ENCODE peak calls at places on chromosomes 12 and 14, in five cellular contexts. H, U, S, Y and I are unnamed samples.

GRCh38 chr12:75722714-75723200 is 211.3 kb upstream of the KRR1 start:
- DNase-seq in Y (peak), S (peak), U (peak), H (peak), I (peak)

GRCh38 chr12:75884465-75884985 is 147.1 kb downstream of the PHLDA1 start:
- DNase-seq in H (no peak), S (no peak), U (no peak), Y (no peak), I (no peak)

GRCh38 chr14:61145903-61146411 is 135.2 kb downstream of the TMEM30B start:
- DNase-seq in Y (no peak), S (no peak), U (no peak), H (peak), I (peak)

GRCh38 chr12:132518354-132518992 is 28.5 kb downstream of the FBRSL1 start:
- DNase-seq in Y (no peak), H (no peak), S (no peak), U (no peak), I (no peak)

GRCh38 chr12:26452511-26452910 is 257.1 kb downstream of the SSPN start:
- DNase-seq in Y (no peak), H (no peak), U (no peak), S (no peak), I (no peak)

GRCh38 chr14:76395161-76395560 is 19.2 kb downstream of the ESRRB start:
- DNase-seq in U (no peak), H (no peak), S (no peak), Y (no peak), I (no peak)

GRCh38 chr12:81811066-81811777 is 52.1 kb upstream of the PPFIA2 start:
- DNase-seq in H (no peak), S (no peak), Y (no peak), U (no peak), I (peak)

GRCh38 chr12:28938581-28939301 is 210.3 kb upstream of the FAR2 start:
- DNase-seq in H (no peak), Y (no peak), U (no peak), S (no peak), I (no peak)

GRCh38 chr12:50397122-50397650 is 777 bp upstream of the FAM186A start:
- DNase-seq in S (no peak), U (no peak), Y (no peak), H (no peak), I (no peak)

GRCh38 chr14:52399886-52400599 is 85.9 kb downstream of the PTGER2 start:
- DNase-seq in H (peak), S (no peak), U (no peak), Y (no peak), I (no peak)